ENCODE peak calls at places on chromosomes 5 and 9, in six cellular contexts. N is skeletal muscle cell, Q is brain microvascular endothelial cell, I is cardiac fibroblast, Z is GM23248, S is transverse colon. M is an unnamed sample.

GRCh38 chr5:142206801-142207200 is 98.2 kb downstream of the NDFIP1 start:
- DNase-seq in N (no peak), Q (no peak), I (no peak), Z (peak), S (no peak), M (no peak)

GRCh38 chr5:160021818-160022446 is 13.0 kb downstream of the TTC1 start:
- DNase-seq in N (peak), Q (peak), I (peak), Z (peak), S (peak), M (no peak)

GRCh38 chr5:131532016-131532640 is 102.9 kb downstream of the RAPGEF6 start:
- DNase-seq in N (no peak), Q (no peak), I (no peak), Z (no peak), S (no peak), M (no peak)

GRCh38 chr5:41122459-41122858 is 51.3 kb upstream of the MROH2B start:
- DNase-seq in N (no peak), Q (no peak), I (no peak), Z (no peak), S (no peak), M (no peak)

GRCh38 chr5:55176176-55176818 is 3.3 kb upstream of the CDC20B start:
- DNase-seq in N (no peak), Q (no peak), I (no peak), Z (peak), S (peak), M (peak)

GRCh38 chr5:154712518-154713437 is 42.4 kb upstream of the LARP1 start:
- DNase-seq in N (no peak), Q (no peak), I (peak), Z (no peak), S (peak), M (no peak)

GRCh38 chr5:168941901-168942300 is 359.0 kb downstream of the SLIT3 start:
- DNase-seq in N (no peak), Q (no peak), I (no peak), Z (no peak), S (no peak), M (no peak)

GRCh38 chr9:127209220-127209619 is 55.4 kb upstream of the GARNL3 start:
- DNase-seq in N (no peak), Q (no peak), I (no peak), Z (peak), S (no peak), M (no peak)

GRCh38 chr5:149646564-149646963 is 65.3 kb downstream of the ARHGEF37 start:
- DNase-seq in N (no peak), Q (peak), I (no peak), Z (no peak), S (no peak), M (no peak)

GRCh38 chr5:172715421-172715780 is 55.6 kb downstream of the DUSP1 start:
- DNase-seq in N (no peak), Q (peak), I (peak), Z (no peak), S (no peak), M (no peak)

GRCh38 chr9:4174781-4175180 is 125.1 kb downstream of the GLIS3 start:
- DNase-seq in N (no peak), Q (no peak), I (no peak), Z (no peak), S (no peak), M (peak)

GRCh38 chr9:136696502-136696901 is 9.2 kb upstream of the AGPAT2 start:
- DNase-seq in N (no peak), Q (no peak), I (no peak), Z (no peak), S (no peak), M (no peak)

GRCh38 chr5:175582697-175583096 is 75.2 kb upstream of the HRH2 start:
- DNase-seq in N (no peak), Q (no peak), I (no peak), Z (no peak), S (no peak), M (no peak)

GRCh38 chr5:116130471-116130870 is 45.6 kb downstream of the COMMD10 start:
- DNase-seq in N (no peak), Q (peak), I (peak), Z (peak), S (no peak), M (no peak)

GRCh38 chr9:84296146-84296843 is 44.3 kb downstream of the SLC28A3 start:
- DNase-seq in N (no peak), Q (peak), I (peak), Z (peak), S (no peak), M (no peak)

GRCh38 chr9:36487482-36488321 is 85.0 kb upstream of the MELK start:
- DNase-seq in N (peak), Q (peak), I (peak), Z (peak), S (peak), M (peak)

GRCh38 chr5:180328296-180329137 is 24.6 kb downstream of the GFPT2 start:
- DNase-seq in N (no peak), Q (peak), I (peak), Z (peak), S (peak), M (no peak)

GRCh38 chr9:100455470-100455869 is 17.5 kb upstream of the TMEFF1 start:
- DNase-seq in N (peak), Q (no peak), I (no peak), Z (peak), S (no peak), M (no peak)

DNA sequence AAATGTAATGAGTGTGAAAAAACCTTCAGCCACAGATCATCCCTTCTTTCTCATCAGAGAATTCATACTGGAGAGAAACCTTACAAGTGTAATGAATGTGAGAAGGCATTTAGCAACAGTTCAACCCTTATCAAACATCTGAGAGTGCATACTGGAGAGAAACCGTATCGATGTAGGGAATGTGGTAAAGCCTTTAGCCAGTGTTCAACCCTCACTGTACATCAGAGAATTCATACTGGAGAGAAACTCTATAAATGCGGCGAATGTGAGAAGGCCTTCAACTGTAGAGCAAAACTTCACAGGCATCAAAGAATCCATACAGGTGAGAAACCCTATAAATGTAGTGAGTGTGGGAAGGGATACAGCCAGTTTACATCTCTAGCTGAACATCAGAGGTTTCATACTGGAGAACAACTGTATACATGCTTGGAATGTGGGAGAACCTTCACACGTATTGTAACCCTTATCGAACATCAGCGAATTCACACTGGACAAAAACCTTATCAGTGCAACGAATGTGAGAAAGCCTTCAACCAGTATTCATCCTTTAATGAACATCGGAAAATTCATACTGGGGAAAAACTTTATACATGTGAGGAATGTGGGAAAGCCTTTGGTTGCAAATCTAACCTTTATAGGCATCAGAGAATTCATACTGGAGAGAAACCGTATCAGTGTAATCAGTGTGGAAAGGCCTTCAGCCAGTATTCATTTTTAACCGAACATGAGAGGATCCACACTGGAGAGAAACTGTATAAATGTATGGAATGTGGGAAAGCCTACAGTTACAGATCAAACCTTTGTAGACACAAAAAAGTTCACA is 19.2 kb downstream of the ZNF354C start:
- DNase-seq in N (no peak), Q (no peak), I (peak), Z (peak), S (no peak), M (no peak)
- H3K4me3 ChIP-seq in N (no peak), Q (no peak), I (no peak), Z (no peak), S (no peak), M (no peak)

DNA sequence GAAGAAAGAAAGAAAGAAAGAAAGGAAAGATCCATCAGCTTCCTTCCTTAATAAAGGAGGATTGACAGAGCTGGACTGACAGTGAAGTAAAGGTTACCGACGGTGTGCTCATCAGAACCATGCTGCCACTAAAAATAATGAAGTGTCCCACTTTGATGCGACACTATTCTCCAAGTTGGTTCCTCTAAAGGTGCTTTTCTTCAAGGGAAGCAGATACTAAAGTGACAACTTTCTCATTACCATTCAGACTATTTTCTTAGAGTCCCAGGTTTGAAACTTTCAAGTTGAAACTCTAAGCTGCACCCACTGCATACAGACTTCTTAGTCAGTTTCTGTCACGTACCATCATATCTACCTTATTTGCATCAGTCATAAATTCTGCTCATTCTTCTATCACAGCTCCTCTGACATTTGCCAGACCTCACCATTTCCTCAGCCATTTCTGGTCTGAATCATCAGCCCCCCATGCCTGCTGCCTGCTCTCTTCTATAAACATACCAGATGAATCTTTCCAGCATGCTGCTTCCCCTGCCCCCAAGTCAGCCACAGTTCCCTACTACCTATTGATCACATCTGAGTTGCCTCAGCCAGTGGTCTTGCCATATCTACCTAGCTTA is 177.6 kb downstream of the DEPDC1B start:
- DNase-seq in N (peak), Q (peak), I (peak), Z (no peak), S (no peak), M (no peak)
- H3K4me3 ChIP-seq in N (no peak), Q (no peak), I (no peak), Z (no peak), S (no peak), M (no peak)

DNA sequence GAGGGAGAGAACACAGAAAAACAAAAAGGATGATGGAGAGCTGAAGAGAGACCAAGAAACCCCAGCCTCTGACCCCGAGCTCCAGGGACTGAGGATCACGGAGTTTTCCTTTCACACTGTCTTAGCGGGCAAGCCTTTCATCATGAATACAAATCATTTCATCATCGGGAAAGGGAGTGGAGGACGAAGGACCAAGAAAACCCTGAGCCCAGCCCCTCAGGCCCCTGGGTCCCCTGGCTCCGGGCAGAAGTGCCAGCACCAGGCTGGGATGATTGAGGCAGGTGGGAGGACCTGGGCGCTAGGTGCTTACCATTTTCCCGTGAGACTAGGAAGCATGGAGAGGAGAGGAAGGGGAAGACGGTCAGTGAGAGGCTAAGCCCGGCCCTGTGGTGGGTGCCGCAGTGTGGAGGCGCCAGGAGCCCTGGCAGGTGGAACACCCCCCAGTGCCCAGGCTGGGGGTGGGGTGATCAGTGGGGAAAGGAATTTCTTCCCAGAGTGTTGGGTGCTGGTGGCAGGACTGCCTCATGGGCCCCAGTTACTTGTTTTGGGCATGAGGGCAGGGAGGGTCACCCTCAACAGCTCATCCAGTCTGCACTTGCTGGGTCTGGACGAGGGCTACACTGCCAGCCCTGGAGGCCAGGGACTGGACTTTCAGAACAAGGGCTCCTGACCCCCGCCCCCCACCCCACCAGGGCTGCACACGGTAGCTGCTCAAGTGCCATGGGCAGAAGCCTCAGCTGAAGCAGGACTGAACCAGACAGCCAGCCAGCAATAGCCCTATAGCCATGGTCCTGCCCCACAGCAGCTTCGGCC is 49.0 kb upstream of the SARDH start:
- DNase-seq in N (no peak), Q (no peak), I (no peak), Z (no peak), S (no peak), M (no peak)
- H3K4me3 ChIP-seq in N (no peak), Q (no peak), I (no peak), Z (no peak), S (no peak), M (no peak)

GRCh38 chr5:165143727-165144210 is 1638.3 kb downstream of the MAT2B start:
- DNase-seq in N (no peak), Q (no peak), I (no peak), Z (no peak), S (no peak), M (no peak)
- H3K4me3 ChIP-seq in N (no peak), Q (no peak), I (no peak), Z (no peak), S (no peak), M (no peak)

GRCh38 chr5:33046091-33046490 is 335.0 kb downstream of the NPR3 start:
- DNase-seq in N (no peak), Q (peak), I (peak), Z (peak), S (no peak), M (no peak)

GRCh38 chr5:33048315-33048714 is 337.2 kb downstream of the NPR3 start:
- DNase-seq in N (no peak), Q (peak), I (no peak), Z (no peak), S (no peak), M (no peak)

GRCh38 chr5:33049298-33049697 is 338.2 kb downstream of the NPR3 start:
- DNase-seq in N (no peak), Q (peak), I (peak), Z (peak), S (no peak), M (no peak)

GRCh38 chr5:33041586-33041985 is 330.5 kb downstream of the NPR3 start:
- DNase-seq in N (no peak), Q (no peak), I (no peak), Z (no peak), S (no peak), M (no peak)

DNA sequence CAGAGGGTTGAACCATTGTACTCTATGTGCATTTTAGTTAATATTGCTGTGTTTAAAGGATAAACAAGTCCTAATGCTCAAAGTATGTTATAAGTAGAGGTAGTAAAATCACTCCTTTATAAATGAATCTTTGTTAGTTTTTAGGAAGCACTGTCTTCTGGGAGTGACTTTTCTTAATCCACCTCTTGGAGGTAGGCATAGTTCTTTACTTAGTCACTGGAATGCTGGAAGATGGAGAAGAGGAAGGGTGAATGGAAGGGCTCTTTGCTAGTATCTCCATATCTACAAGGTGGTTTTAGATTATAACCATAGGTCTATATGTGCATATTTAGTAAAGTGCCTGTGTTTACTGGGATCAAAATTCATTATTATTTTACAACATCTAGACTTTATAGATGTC is 332.5 kb downstream of the NPR3 start:
- DNase-seq in N (no peak), Q (no peak), I (no peak), Z (no peak), S (no peak), M (no peak)
- H3K4me3 ChIP-seq in N (no peak), Q (no peak), I (no peak), Z (no peak), S (no peak), M (no peak)

GRCh38 chr9:135463140-135463539 is 16.4 kb upstream of the PPP1R26 start:
- DNase-seq in N (no peak), Q (peak), I (peak), Z (peak), S (no peak), M (no peak)

GRCh38 chr9:135473972-135474543 is 5.5 kb upstream of the PPP1R26 start:
- DNase-seq in N (no peak), Q (no peak), I (no peak), Z (no peak), S (no peak), M (no peak)

GRCh38 chr9:135471751-135472640 is 7.6 kb upstream of the PPP1R26 start:
- DNase-seq in N (no peak), Q (no peak), I (no peak), Z (no peak), S (no peak), M (no peak)

GRCh38 chr9:135464181-135464580 is 15.4 kb upstream of the PPP1R26 start:
- DNase-seq in N (no peak), Q (no peak), I (no peak), Z (no peak), S (no peak), M (no peak)

DNA sequence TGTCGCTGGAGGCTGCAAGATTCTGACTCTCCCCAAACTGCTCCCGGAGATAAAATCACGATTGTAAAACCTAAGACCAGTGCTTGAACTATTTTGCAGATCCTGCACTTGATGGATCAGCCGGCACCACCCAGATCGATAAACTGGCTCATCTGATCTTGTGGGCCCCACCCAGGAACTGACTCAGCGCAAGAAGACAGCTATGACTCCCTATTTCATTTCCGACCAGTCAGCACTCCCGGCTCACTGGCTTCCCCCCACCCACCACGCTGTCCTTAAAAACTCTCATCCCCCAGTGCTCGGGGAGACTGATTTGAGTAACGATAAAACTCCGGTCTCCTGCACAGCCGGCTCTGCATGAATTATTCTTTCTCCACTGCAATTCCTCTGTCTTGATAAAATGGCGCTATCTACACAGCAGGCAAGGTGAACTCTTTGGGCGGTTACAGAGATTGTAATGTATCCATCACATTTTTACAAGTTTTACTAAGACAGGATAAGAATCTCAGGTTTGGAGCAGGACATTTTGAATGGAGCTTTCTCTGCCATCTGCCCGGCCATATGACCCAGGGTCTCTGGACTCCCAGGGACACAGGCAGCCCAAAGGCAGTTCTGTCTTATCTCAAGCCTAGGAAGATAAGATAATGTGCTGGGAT is 10.6 kb upstream of the PPP1R26 start:
- DNase-seq in N (no peak), Q (peak), I (peak), Z (peak), S (no peak), M (no peak)
- H3K4me3 ChIP-seq in N (peak), Q (no peak), I (peak), Z (peak), S (no peak), M (no peak)

M was measured in esophagus muscularis mucosa.